ENCODE peak calls at places on chromosomes 1 and 21, in six cellular contexts. G, L, E, V, C and Q are unnamed samples.

GRCh38 chr1:57474097-57474750 is 50.4 kb upstream of the DAB1 start:
- DNase-seq in G (no peak), L (no peak), E (no peak), V (no peak), C (no peak), Q (no peak)

GRCh38 chr1:25875856-25876692 is 566 bp upstream of the PAQR7 start:
- DNase-seq in G (no peak), L (no peak), E (peak; percentile 32), V (no peak), C (no peak), Q (no peak)

GRCh38 chr1:31760901-31761470 is 3.2 kb downstream of the ADGRB2 start:
- DNase-seq in G (peak; percentile 60), L (peak; percentile 80), E (peak; percentile 48), V (no peak), C (no peak), Q (peak; percentile 70)

GRCh38 chr1:5742801-5743200 is 249.4 kb downstream of the NPHP4 start:
- DNase-seq in G (no peak), L (no peak), E (no peak), V (no peak), C (no peak), Q (no peak)

GRCh38 chr1:172851077-172851476 is 192.2 kb downstream of the FASLG start:
- DNase-seq in G (no peak), L (no peak), E (no peak), V (no peak), C (no peak), Q (no peak)

GRCh38 chr1:6471086-6471841 is 5.3 kb upstream of the TNFRSF25 start:
- DNase-seq in G (no peak), L (no peak), E (no peak), V (no peak), C (peak; percentile 76), Q (no peak)

GRCh38 chr1:111453706-111454105 is 4.4 kb downstream of the ATP5PB start:
- DNase-seq in G (no peak), L (no peak), E (no peak), V (no peak), C (no peak), Q (no peak)

GRCh38 chr21:44892536-44893277 is 19.2 kb upstream of the PTTG1IP start:
- DNase-seq in G (peak; percentile 73), L (peak; percentile 70), E (peak; percentile 66), V (peak; percentile 82), C (peak; percentile 48), Q (peak; percentile 36)

GRCh38 chr1:172515927-172516326 is 17.0 kb upstream of the SUCO start:
- DNase-seq in G (no peak), L (no peak), E (no peak), V (no peak), C (no peak), Q (no peak)

GRCh38 chr1:160550572-160551034 is 27.5 kb upstream of the SLAMF6 start:
- DNase-seq in G (no peak), L (no peak), E (peak; percentile 17), V (no peak), C (no peak), Q (no peak)

GRCh38 chr1:96964761-96965160 is 243.2 kb downstream of the PTBP2 start:
- DNase-seq in G (no peak), L (no peak), E (no peak), V (no peak), C (no peak), Q (no peak)

GRCh38 chr1:76868916-76869315 is 1.6 kb downstream of the ST6GALNAC5 start:
- DNase-seq in G (no peak), L (no peak), E (no peak), V (no peak), C (no peak), Q (no peak)

GRCh38 chr1:65002508-65003315 is 36.4 kb upstream of the JAK1 start:
- DNase-seq in G (peak; percentile 91), L (peak; percentile 40), E (peak; percentile 61), V (peak; percentile 85), C (peak; percentile 47), Q (peak; percentile 62)

GRCh38 chr1:22876359-22877111 is 96.1 kb downstream of the LACTBL1 start:
- DNase-seq in G (no peak), L (peak; percentile 9), E (no peak), V (no peak), C (no peak), Q (no peak)

GRCh38 chr21:18499761-18500376 is 96.3 kb upstream of the TMPRSS15 start:
- DNase-seq in G (no peak), L (peak; percentile 69), E (no peak), V (peak; percentile 9), C (peak; percentile 21), Q (peak; percentile 21)

GRCh38 chr21:37206531-37206930 is 60.6 kb downstream of the VPS26C start:
- DNase-seq in G (no peak), L (no peak), E (no peak), V (no peak), C (no peak), Q (no peak)

GRCh38 chr1:117501275-117501674 is 104.6 kb upstream of the TENT5C start:
- DNase-seq in G (no peak), L (peak; percentile 41), E (no peak), V (no peak), C (no peak), Q (no peak)

GRCh38 chr1:101652476-101652875 is 344.2 kb downstream of the OLFM3 start:
- DNase-seq in G (no peak), L (no peak), E (no peak), V (no peak), C (no peak), Q (no peak)

GRCh38 chr1:8381618-8382017 is 63.7 kb downstream of the SLC45A1 start:
- DNase-seq in G (no peak), L (no peak), E (no peak), V (no peak), C (no peak), Q (no peak)

GRCh38 chr1:65368403-65368802 is 52.1 kb upstream of the LEPR start:
- DNase-seq in G (no peak), L (no peak), E (no peak), V (no peak), C (no peak), Q (no peak)

GRCh38 chr1:22428672-22429071 is 23.0 kb upstream of the ZBTB40 start:
- DNase-seq in G (peak; percentile 22), L (peak; percentile 70), E (no peak), V (peak; percentile 66), C (peak; percentile 20), Q (peak; percentile 79)

GRCh38 chr1:19067187-19067911 is 110.9 kb upstream of the IFFO2 start:
- DNase-seq in G (no peak), L (peak; percentile 20), E (no peak), V (no peak), C (peak; percentile 75), Q (peak; percentile 60)

GRCh38 chr1:151478140-151478812 is 19.0 kb upstream of the POGZ start:
- DNase-seq in G (no peak), L (no peak), E (no peak), V (no peak), C (no peak), Q (no peak)

GRCh38 chr1:237887542-237887941 is 3.2 kb downstream of the ZP4 start:
- DNase-seq in G (no peak), L (no peak), E (no peak), V (no peak), C (no peak), Q (no peak)

GRCh38 chr21:34092241-34092921 is 19.0 kb downstream of the MRPS6 start:
- DNase-seq in G (no peak), L (no peak), E (no peak), V (no peak), C (no peak), Q (no peak)

GRCh38 chr1:110554871-110555801 is 36.2 kb upstream of the KCNA10 start:
- DNase-seq in G (peak; percentile 14), L (no peak), E (peak; percentile 35), V (peak; percentile 56), C (no peak), Q (peak; percentile 27)

GRCh38 chr21:37551406-37552355 is 185.1 kb downstream of the DYRK1A start:
- DNase-seq in G (no peak), L (no peak), E (no peak), V (no peak), C (no peak), Q (no peak)

GRCh38 chr1:192003295-192004083 is 154.8 kb upstream of the RGS18 start:
- DNase-seq in G (no peak), L (no peak), E (no peak), V (no peak), C (no peak), Q (no peak)

GRCh38 chr1:145992502-145992936 is 3.9 kb downstream of the TXNIP start:
- DNase-seq in G (no peak), L (no peak), E (no peak), V (no peak), C (no peak), Q (no peak)

GRCh38 chr1:95126366-95126765 is 9.2 kb downstream of the TLCD4 start:
- DNase-seq in G (no peak), L (no peak), E (no peak), V (no peak), C (no peak), Q (no peak)

GRCh38 chr1:46394108-46394871 is at the start of gene FAAH:
- DNase-seq in G (peak; percentile 57), L (no peak), E (peak; percentile 9), V (no peak), C (peak; percentile 81), Q (peak; percentile 59)

GRCh38 chr1:219085082-219085481 is 88.6 kb upstream of the LYPLAL1 start:
- DNase-seq in G (no peak), L (peak; percentile 89), E (no peak), V (no peak), C (peak; percentile 2), Q (no peak)